ENCODE peak calls at places on chromosomes 1 and 21, in four cellular contexts. W, H, D and O are unnamed samples. For H3K4me1, the result is how much of the 10 kb centered on the place peaks cover.

GRCh38 chr1:10900691-10901090 is 104.2 kb upstream of the CASZ1 start:
- DNase-seq in W (no peak), H (no peak), D (no peak), O (no peak)

GRCh38 chr1:211551628-211552465 is 27.1 kb downstream of the SLC30A1 start:
- DNase-seq in W (no peak), H (peak), D (peak), O (no peak)

GRCh38 chr1:108575241-108575850 is 15.4 kb downstream of the EEIG2 start:
- DNase-seq in W (no peak), H (no peak), D (no peak), O (no peak)

GRCh38 chr1:212455406-212456165 is 22.9 kb downstream of the NENF start:
- DNase-seq in W (peak), H (peak), D (peak), O (peak)

GRCh38 chr21:36249576-36250422 is 70.2 kb upstream of the MORC3 start:
- DNase-seq in W (no peak), H (no peak), D (no peak), O (no peak)

GRCh38 chr1:46172321-46172720 is 2.6 kb upstream of the TSPAN1 start:
- DNase-seq in W (no peak), H (no peak), D (no peak), O (no peak)

GRCh38 chr1:3407021-3407420 is 47.4 kb upstream of the ARHGEF16 start:
- DNase-seq in W (no peak), H (no peak), D (no peak), O (no peak)

GRCh38 chr1:25773441-25774125 is 26.4 kb upstream of the SELENON start:
- DNase-seq in W (peak), H (no peak), D (peak), O (no peak)

GRCh38 chr21:44930543-44930981 is 9.3 kb upstream of the SLX9 start:
- DNase-seq in W (no peak), H (no peak), D (peak), O (no peak)

GRCh38 chr1:190436615-190437014 is 41.0 kb downstream of the BRINP3 start:
- DNase-seq in W (no peak), H (peak), D (peak), O (no peak)

GRCh38 chr1:67713071-67713806 is 28.2 kb downstream of the GADD45A start:
- DNase-seq in W (no peak), H (peak), D (peak), O (no peak)
- H3K4me1 ChIP-seq in W (under half), H (under half), D (under half), O (under half)

GRCh38 chr1:20411196-20411980 is 74.6 kb downstream of the CAMK2N1 start:
- DNase-seq in W (no peak), H (peak), D (peak), O (peak)

GRCh38 chr1:20410555-20410954 is 75.5 kb downstream of the CAMK2N1 start:
- DNase-seq in W (no peak), H (no peak), D (no peak), O (no peak)

GRCh38 chr1:20413791-20414140 is 72.2 kb downstream of the CAMK2N1 start:
- DNase-seq in W (no peak), H (no peak), D (no peak), O (no peak)

GRCh38 chr1:20409971-20410370 is 76.0 kb downstream of the CAMK2N1 start:
- DNase-seq in W (no peak), H (no peak), D (no peak), O (no peak)

DNA sequence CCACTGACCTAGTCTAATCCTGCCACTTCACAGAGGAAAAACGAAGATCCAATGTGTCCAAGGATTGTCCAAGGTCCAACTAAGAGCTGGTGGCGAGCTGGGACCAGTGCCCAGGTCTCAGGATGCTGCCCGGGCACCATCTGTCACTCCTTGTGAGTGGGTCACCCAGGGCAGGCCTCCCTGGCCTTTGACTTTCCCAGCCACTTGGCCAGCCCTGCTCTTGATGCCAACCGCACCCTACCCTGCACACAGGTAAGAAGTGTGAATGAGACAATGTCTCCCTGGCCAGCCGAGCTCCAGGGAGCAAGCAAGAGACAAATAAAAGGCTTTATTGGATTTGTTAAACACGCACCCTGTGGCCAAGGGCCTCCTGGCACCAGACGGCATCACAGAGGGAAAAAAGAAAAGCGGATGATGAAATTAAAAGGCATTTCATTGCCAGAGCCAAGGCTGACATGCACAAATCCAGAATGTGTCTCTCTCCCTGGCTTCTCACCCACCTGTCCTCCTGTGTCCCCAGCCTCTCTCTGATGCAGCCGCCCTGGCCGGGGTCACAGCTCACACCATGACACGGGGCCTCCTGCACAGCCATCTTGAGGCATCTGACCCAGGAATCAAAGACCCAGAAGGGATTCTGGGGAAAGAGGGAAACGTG is 72.7 kb downstream of the CAMK2N1 start:
- DNase-seq in W (no peak), H (no peak), D (no peak), O (no peak)
- H3K4me1 ChIP-seq in W (under half), H (under half), D (under half), O (under half)

GRCh38 chr1:87336623-87337067 is 8.0 kb downstream of the LMO4 start:
- DNase-seq in W (no peak), H (peak), D (no peak), O (no peak)
- H3K4me1 ChIP-seq in W (under half), H (under half), D (under half), O (half or more)

DNA sequence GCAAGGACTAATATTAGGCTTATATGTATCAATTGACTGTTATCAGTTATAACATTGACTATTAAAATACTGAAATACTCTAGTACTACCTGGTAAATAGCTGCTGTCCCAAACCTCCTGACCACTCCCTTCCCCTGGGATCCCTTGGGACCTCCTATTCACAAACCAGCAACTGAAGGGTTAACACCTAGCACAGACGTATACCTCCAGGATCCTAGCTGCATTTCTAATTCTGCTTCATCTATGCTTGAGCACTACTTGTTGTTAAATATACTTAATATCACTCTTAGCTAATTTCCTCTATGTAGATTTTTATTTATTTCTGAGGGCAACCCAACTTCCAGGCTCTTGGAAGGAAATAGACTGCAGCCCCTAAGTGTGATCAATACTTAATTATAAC is 1.8 kb upstream of the NFYC start:
- DNase-seq in W (no peak), H (no peak), D (no peak), O (no peak)
- H3K4me1 ChIP-seq in W (under half), H (under half), D (under half), O (under half)

GRCh38 chr1:203797216-203797615 is 1.8 kb downstream of the ZBED6 start:
- DNase-seq in W (no peak), H (no peak), D (no peak), O (no peak)

GRCh38 chr1:203795382-203796222 is at the start of the genes ZBED6 and ZC3H11A:
- DNase-seq in W (peak), H (peak), D (peak), O (peak)

GRCh38 chr1:203794764-203795381 is 550 bp upstream of the ZBED6 start:
- DNase-seq in W (no peak), H (no peak), D (no peak), O (no peak)

GRCh38 chr1:203797948-203798347 is 2.5 kb downstream of the ZBED6 start:
- DNase-seq in W (no peak), H (no peak), D (no peak), O (no peak)

DNA sequence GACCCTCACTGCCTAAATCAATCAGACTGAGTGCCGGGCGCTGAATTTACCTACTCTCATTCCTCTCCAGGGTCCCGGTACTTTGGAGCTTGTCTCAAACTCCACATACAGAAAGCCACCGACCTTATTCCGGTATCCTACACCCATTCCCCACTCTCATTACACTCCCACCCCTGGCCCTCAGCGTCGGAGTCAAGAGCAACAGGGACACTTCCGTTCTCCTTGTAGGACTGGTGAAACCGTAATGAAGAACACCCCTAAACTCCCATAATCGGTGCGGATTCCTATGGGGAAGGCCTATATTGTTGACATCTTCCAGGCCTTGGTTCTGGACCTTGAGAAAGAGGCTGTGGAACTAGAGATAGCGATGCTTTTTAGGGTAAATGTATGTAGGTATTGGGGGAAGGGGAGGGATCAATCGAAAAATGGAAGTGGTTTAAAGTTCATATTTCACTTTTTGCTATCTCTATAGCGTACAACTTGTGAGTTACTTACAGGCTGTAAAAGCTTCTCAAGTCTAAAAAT is 862 bp downstream of the ZBED6 start:
- DNase-seq in W (peak), H (peak), D (peak), O (no peak)
- H3K4me1 ChIP-seq in W (under half), H (under half), D (under half), O (under half)

GRCh38 chr1:96424882-96425281 is 296.7 kb upstream of the PTBP2 start:
- DNase-seq in W (no peak), H (peak), D (no peak), O (no peak)
- H3K4me1 ChIP-seq in W (under half), H (under half), D (under half), O (under half)